ENCODE peak calls at places on chromosome X, in six cellular contexts. One of them, this sample, is unnamed.

GRCh38 chrX:115268421-115268820 is 21.1 kb upstream of the LUZP4 start:
- DNase-seq in activated CD8-positive, alpha-beta memory T cell treated with anti-CD3 and anti-CD28 coated beads for 1 hour: no peak
- DNase-seq in activated CD4-positive, alpha-beta T cell treated with anti-CD3 and anti-CD28 coated beads, Interleukin-2, amount 50 U/mL, for 24 hours: no peak
- DNase-seq in PC-9: no peak
- DNase-seq in lower lobe of right lung: no peak
- DNase-seq in colonic mucosa: no peak
- DNase-seq in this sample: no peak

GRCh38 chrX:103517246-103517645 is 2.0 kb downstream of the RAB40A start:
- DNase-seq in activated CD8-positive, alpha-beta memory T cell treated with anti-CD3 and anti-CD28 coated beads for 1 hour: no peak
- DNase-seq in activated CD4-positive, alpha-beta T cell treated with anti-CD3 and anti-CD28 coated beads, Interleukin-2, amount 50 U/mL, for 24 hours: no peak
- DNase-seq in PC-9: no peak
- DNase-seq in lower lobe of right lung: no peak
- DNase-seq in colonic mucosa: no peak
- DNase-seq in this sample: no peak

GRCh38 chrX:24282381-24283121 is 31.3 kb downstream of the SUPT20HL2 start:
- DNase-seq in activated CD8-positive, alpha-beta memory T cell treated with anti-CD3 and anti-CD28 coated beads for 1 hour: no peak
- DNase-seq in activated CD4-positive, alpha-beta T cell treated with anti-CD3 and anti-CD28 coated beads, Interleukin-2, amount 50 U/mL, for 24 hours: no peak
- DNase-seq in PC-9: no peak
- DNase-seq in lower lobe of right lung: no peak
- DNase-seq in colonic mucosa: no peak
- DNase-seq in this sample: no peak

GRCh38 chrX:155767101-155767878 is 113.9 kb upstream of the VAMP7 start:
- DNase-seq in activated CD8-positive, alpha-beta memory T cell treated with anti-CD3 and anti-CD28 coated beads for 1 hour: no peak
- DNase-seq in activated CD4-positive, alpha-beta T cell treated with anti-CD3 and anti-CD28 coated beads, Interleukin-2, amount 50 U/mL, for 24 hours: peak; percentile 0
- DNase-seq in PC-9: peak; percentile 65
- DNase-seq in lower lobe of right lung: peak; percentile 44
- DNase-seq in colonic mucosa: peak; percentile 75
- DNase-seq in this sample: peak; percentile 32

GRCh38 chrX:10618911-10619310 is 1.5 kb downstream of the MID1 start:
- DNase-seq in activated CD8-positive, alpha-beta memory T cell treated with anti-CD3 and anti-CD28 coated beads for 1 hour: no peak
- DNase-seq in activated CD4-positive, alpha-beta T cell treated with anti-CD3 and anti-CD28 coated beads, Interleukin-2, amount 50 U/mL, for 24 hours: no peak
- DNase-seq in PC-9: no peak
- DNase-seq in lower lobe of right lung: no peak
- DNase-seq in colonic mucosa: no peak
- DNase-seq in this sample: no peak

GRCh38 chrX:31836479-31836878 is 764.6 kb upstream of the FTHL17 start:
- DNase-seq in activated CD8-positive, alpha-beta memory T cell treated with anti-CD3 and anti-CD28 coated beads for 1 hour: no peak
- DNase-seq in activated CD4-positive, alpha-beta T cell treated with anti-CD3 and anti-CD28 coated beads, Interleukin-2, amount 50 U/mL, for 24 hours: no peak
- DNase-seq in PC-9: no peak
- DNase-seq in lower lobe of right lung: no peak
- DNase-seq in colonic mucosa: no peak
- DNase-seq in this sample: no peak

GRCh38 chrX:48833531-48834138 is 1.8 kb downstream of the PCSK1N start:
- DNase-seq in activated CD8-positive, alpha-beta memory T cell treated with anti-CD3 and anti-CD28 coated beads for 1 hour: no peak
- DNase-seq in activated CD4-positive, alpha-beta T cell treated with anti-CD3 and anti-CD28 coated beads, Interleukin-2, amount 50 U/mL, for 24 hours: no peak
- DNase-seq in PC-9: no peak
- DNase-seq in lower lobe of right lung: no peak
- DNase-seq in colonic mucosa: no peak
- DNase-seq in this sample: no peak

GRCh38 chrX:73944582-73944947 is 359.4 kb upstream of the ZCCHC13 start:
- DNase-seq in activated CD8-positive, alpha-beta memory T cell treated with anti-CD3 and anti-CD28 coated beads for 1 hour: no peak
- DNase-seq in activated CD4-positive, alpha-beta T cell treated with anti-CD3 and anti-CD28 coated beads, Interleukin-2, amount 50 U/mL, for 24 hours: no peak
- DNase-seq in PC-9: no peak
- DNase-seq in lower lobe of right lung: no peak
- DNase-seq in colonic mucosa: no peak
- DNase-seq in this sample: no peak

GRCh38 chrX:55008571-55009358 is 8.6 kb downstream of the APEX2 start:
- DNase-seq in activated CD8-positive, alpha-beta memory T cell treated with anti-CD3 and anti-CD28 coated beads for 1 hour: no peak
- DNase-seq in activated CD4-positive, alpha-beta T cell treated with anti-CD3 and anti-CD28 coated beads, Interleukin-2, amount 50 U/mL, for 24 hours: no peak
- DNase-seq in PC-9: peak; percentile 95
- DNase-seq in lower lobe of right lung: no peak
- DNase-seq in colonic mucosa: no peak
- DNase-seq in this sample: no peak

GRCh38 chrX:133389975-133390374 is 25.3 kb downstream of the GPC4 start:
- DNase-seq in activated CD8-positive, alpha-beta memory T cell treated with anti-CD3 and anti-CD28 coated beads for 1 hour: no peak
- DNase-seq in activated CD4-positive, alpha-beta T cell treated with anti-CD3 and anti-CD28 coated beads, Interleukin-2, amount 50 U/mL, for 24 hours: no peak
- DNase-seq in PC-9: no peak
- DNase-seq in lower lobe of right lung: no peak
- DNase-seq in colonic mucosa: no peak
- DNase-seq in this sample: no peak

GRCh38 chrX:38458071-38458470 is 103.3 kb upstream of the TSPAN7 start:
- DNase-seq in activated CD8-positive, alpha-beta memory T cell treated with anti-CD3 and anti-CD28 coated beads for 1 hour: no peak
- DNase-seq in activated CD4-positive, alpha-beta T cell treated with anti-CD3 and anti-CD28 coated beads, Interleukin-2, amount 50 U/mL, for 24 hours: no peak
- DNase-seq in PC-9: no peak
- DNase-seq in lower lobe of right lung: no peak
- DNase-seq in colonic mucosa: no peak
- DNase-seq in this sample: peak; percentile 39

GRCh38 chrX:153642313-153642654 is 4.7 kb upstream of the DUSP9 start:
- DNase-seq in activated CD8-positive, alpha-beta memory T cell treated with anti-CD3 and anti-CD28 coated beads for 1 hour: no peak
- DNase-seq in activated CD4-positive, alpha-beta T cell treated with anti-CD3 and anti-CD28 coated beads, Interleukin-2, amount 50 U/mL, for 24 hours: no peak
- DNase-seq in PC-9: no peak
- DNase-seq in lower lobe of right lung: no peak
- DNase-seq in colonic mucosa: no peak
- DNase-seq in this sample: no peak

GRCh38 chrX:110250847-110251246 is 67.0 kb downstream of the AMMECR1 start:
- DNase-seq in activated CD8-positive, alpha-beta memory T cell treated with anti-CD3 and anti-CD28 coated beads for 1 hour: no peak
- DNase-seq in activated CD4-positive, alpha-beta T cell treated with anti-CD3 and anti-CD28 coated beads, Interleukin-2, amount 50 U/mL, for 24 hours: no peak
- DNase-seq in PC-9: no peak
- DNase-seq in lower lobe of right lung: no peak
- DNase-seq in colonic mucosa: no peak
- DNase-seq in this sample: no peak

GRCh38 chrX:154396948-154397887 is 959 bp upstream of the RPL10 start:
- DNase-seq in activated CD8-positive, alpha-beta memory T cell treated with anti-CD3 and anti-CD28 coated beads for 1 hour: no peak
- DNase-seq in activated CD4-positive, alpha-beta T cell treated with anti-CD3 and anti-CD28 coated beads, Interleukin-2, amount 50 U/mL, for 24 hours: peak; percentile 49
- DNase-seq in PC-9: peak; percentile 68
- DNase-seq in lower lobe of right lung: peak; percentile 86
- DNase-seq in colonic mucosa: peak; percentile 80
- DNase-seq in this sample: no peak

GRCh38 chrX:56600141-56600540 is 36.7 kb downstream of the UBQLN2 start:
- DNase-seq in activated CD8-positive, alpha-beta memory T cell treated with anti-CD3 and anti-CD28 coated beads for 1 hour: no peak
- DNase-seq in activated CD4-positive, alpha-beta T cell treated with anti-CD3 and anti-CD28 coated beads, Interleukin-2, amount 50 U/mL, for 24 hours: no peak
- DNase-seq in PC-9: no peak
- DNase-seq in lower lobe of right lung: no peak
- DNase-seq in colonic mucosa: no peak
- DNase-seq in this sample: no peak

GRCh38 chrX:40612511-40612910 is 10.7 kb upstream of the MPC1L start:
- DNase-seq in activated CD8-positive, alpha-beta memory T cell treated with anti-CD3 and anti-CD28 coated beads for 1 hour: no peak
- DNase-seq in activated CD4-positive, alpha-beta T cell treated with anti-CD3 and anti-CD28 coated beads, Interleukin-2, amount 50 U/mL, for 24 hours: no peak
- DNase-seq in PC-9: no peak
- DNase-seq in lower lobe of right lung: no peak
- DNase-seq in colonic mucosa: no peak
- DNase-seq in this sample: no peak

GRCh38 chrX:21702725-21703228 is 44.6 kb upstream of the KLHL34 start:
- DNase-seq in activated CD8-positive, alpha-beta memory T cell treated with anti-CD3 and anti-CD28 coated beads for 1 hour: no peak
- DNase-seq in activated CD4-positive, alpha-beta T cell treated with anti-CD3 and anti-CD28 coated beads, Interleukin-2, amount 50 U/mL, for 24 hours: no peak
- DNase-seq in PC-9: no peak
- DNase-seq in lower lobe of right lung: no peak
- DNase-seq in colonic mucosa: no peak
- DNase-seq in this sample: no peak

GRCh38 chrX:63686878-63687714 is 97.9 kb downstream of the ARHGEF9 start:
- DNase-seq in activated CD8-positive, alpha-beta memory T cell treated with anti-CD3 and anti-CD28 coated beads for 1 hour: no peak
- DNase-seq in activated CD4-positive, alpha-beta T cell treated with anti-CD3 and anti-CD28 coated beads, Interleukin-2, amount 50 U/mL, for 24 hours: peak; percentile 1
- DNase-seq in PC-9: no peak
- DNase-seq in lower lobe of right lung: no peak
- DNase-seq in colonic mucosa: no peak
- DNase-seq in this sample: no peak

GRCh38 chrX:36445576-36445975 is 526.0 kb downstream of the CFAP47 start:
- DNase-seq in activated CD8-positive, alpha-beta memory T cell treated with anti-CD3 and anti-CD28 coated beads for 1 hour: no peak
- DNase-seq in activated CD4-positive, alpha-beta T cell treated with anti-CD3 and anti-CD28 coated beads, Interleukin-2, amount 50 U/mL, for 24 hours: no peak
- DNase-seq in PC-9: no peak
- DNase-seq in lower lobe of right lung: no peak
- DNase-seq in colonic mucosa: no peak
- DNase-seq in this sample: no peak

GRCh38 chrX:104284407-104285000 is 29.8 kb upstream of the ESX1 start:
- DNase-seq in activated CD8-positive, alpha-beta memory T cell treated with anti-CD3 and anti-CD28 coated beads for 1 hour: no peak
- DNase-seq in activated CD4-positive, alpha-beta T cell treated with anti-CD3 and anti-CD28 coated beads, Interleukin-2, amount 50 U/mL, for 24 hours: no peak
- DNase-seq in PC-9: no peak
- DNase-seq in lower lobe of right lung: no peak
- DNase-seq in colonic mucosa: no peak
- DNase-seq in this sample: no peak

GRCh38 chrX:150035531-150035930 is 97.2 kb upstream of the EOLA2 start:
- DNase-seq in activated CD8-positive, alpha-beta memory T cell treated with anti-CD3 and anti-CD28 coated beads for 1 hour: no peak
- DNase-seq in activated CD4-positive, alpha-beta T cell treated with anti-CD3 and anti-CD28 coated beads, Interleukin-2, amount 50 U/mL, for 24 hours: no peak
- DNase-seq in PC-9: no peak
- DNase-seq in lower lobe of right lung: no peak
- DNase-seq in colonic mucosa: no peak
- DNase-seq in this sample: no peak

GRCh38 chrX:53312946-53313745 is 31.8 kb upstream of the IQSEC2 start:
- DNase-seq in activated CD8-positive, alpha-beta memory T cell treated with anti-CD3 and anti-CD28 coated beads for 1 hour: peak; percentile 36
- DNase-seq in activated CD4-positive, alpha-beta T cell treated with anti-CD3 and anti-CD28 coated beads, Interleukin-2, amount 50 U/mL, for 24 hours: peak; percentile 40
- DNase-seq in PC-9: peak; percentile 28
- DNase-seq in lower lobe of right lung: no peak
- DNase-seq in colonic mucosa: peak; percentile 82
- DNase-seq in this sample: no peak

GRCh38 chrX:149453030-149453429 is 52.1 kb downstream of the IDS start:
- DNase-seq in activated CD8-positive, alpha-beta memory T cell treated with anti-CD3 and anti-CD28 coated beads for 1 hour: no peak
- DNase-seq in activated CD4-positive, alpha-beta T cell treated with anti-CD3 and anti-CD28 coated beads, Interleukin-2, amount 50 U/mL, for 24 hours: no peak
- DNase-seq in PC-9: peak; percentile 60
- DNase-seq in lower lobe of right lung: no peak
- DNase-seq in colonic mucosa: no peak
- DNase-seq in this sample: no peak

GRCh38 chrX:147978931-147979330 is 2.2 kb upstream of the FMR1NB start:
- DNase-seq in activated CD8-positive, alpha-beta memory T cell treated with anti-CD3 and anti-CD28 coated beads for 1 hour: no peak
- DNase-seq in activated CD4-positive, alpha-beta T cell treated with anti-CD3 and anti-CD28 coated beads, Interleukin-2, amount 50 U/mL, for 24 hours: no peak
- DNase-seq in PC-9: peak; percentile 48
- DNase-seq in lower lobe of right lung: no peak
- DNase-seq in colonic mucosa: no peak
- DNase-seq in this sample: no peak

GRCh38 chrX:7943600-7944245 is 16.5 kb upstream of the PNPLA4 start:
- DNase-seq in activated CD8-positive, alpha-beta memory T cell treated with anti-CD3 and anti-CD28 coated beads for 1 hour: no peak
- DNase-seq in activated CD4-positive, alpha-beta T cell treated with anti-CD3 and anti-CD28 coated beads, Interleukin-2, amount 50 U/mL, for 24 hours: no peak
- DNase-seq in PC-9: no peak
- DNase-seq in lower lobe of right lung: no peak
- DNase-seq in colonic mucosa: peak; percentile 38
- DNase-seq in this sample: no peak

GRCh38 chrX:103254171-103254824 is 657 bp downstream of the TCEAL8 start:
- DNase-seq in activated CD8-positive, alpha-beta memory T cell treated with anti-CD3 and anti-CD28 coated beads for 1 hour: no peak
- DNase-seq in activated CD4-positive, alpha-beta T cell treated with anti-CD3 and anti-CD28 coated beads, Interleukin-2, amount 50 U/mL, for 24 hours: no peak
- DNase-seq in PC-9: no peak
- DNase-seq in lower lobe of right lung: peak; percentile 65
- DNase-seq in colonic mucosa: peak; percentile 59
- DNase-seq in this sample: no peak

GRCh38 chrX:41317487-41318208 is 16.3 kb upstream of the DDX3X start:
- DNase-seq in activated CD8-positive, alpha-beta memory T cell treated with anti-CD3 and anti-CD28 coated beads for 1 hour: no peak
- DNase-seq in activated CD4-positive, alpha-beta T cell treated with anti-CD3 and anti-CD28 coated beads, Interleukin-2, amount 50 U/mL, for 24 hours: no peak
- DNase-seq in PC-9: no peak
- DNase-seq in lower lobe of right lung: no peak
- DNase-seq in colonic mucosa: no peak
- DNase-seq in this sample: no peak

GRCh38 chrX:129808829-129809745 is 29.3 kb downstream of the SASH3 start:
- DNase-seq in activated CD8-positive, alpha-beta memory T cell treated with anti-CD3 and anti-CD28 coated beads for 1 hour: no peak
- DNase-seq in activated CD4-positive, alpha-beta T cell treated with anti-CD3 and anti-CD28 coated beads, Interleukin-2, amount 50 U/mL, for 24 hours: no peak
- DNase-seq in PC-9: no peak
- DNase-seq in lower lobe of right lung: no peak
- DNase-seq in colonic mucosa: no peak
- DNase-seq in this sample: no peak

GRCh38 chrX:110123331-110123782 is 120.4 kb downstream of the TMEM164 start:
- DNase-seq in activated CD8-positive, alpha-beta memory T cell treated with anti-CD3 and anti-CD28 coated beads for 1 hour: no peak
- DNase-seq in activated CD4-positive, alpha-beta T cell treated with anti-CD3 and anti-CD28 coated beads, Interleukin-2, amount 50 U/mL, for 24 hours: no peak
- DNase-seq in PC-9: no peak
- DNase-seq in lower lobe of right lung: no peak
- DNase-seq in colonic mucosa: no peak
- DNase-seq in this sample: no peak

GRCh38 chrX:102840871-102841705 is 96.0 kb upstream of the RAB40AL start:
- DNase-seq in activated CD8-positive, alpha-beta memory T cell treated with anti-CD3 and anti-CD28 coated beads for 1 hour: no peak
- DNase-seq in activated CD4-positive, alpha-beta T cell treated with anti-CD3 and anti-CD28 coated beads, Interleukin-2, amount 50 U/mL, for 24 hours: no peak
- DNase-seq in PC-9: no peak
- DNase-seq in lower lobe of right lung: no peak
- DNase-seq in colonic mucosa: no peak
- DNase-seq in this sample: no peak

GRCh38 chrX:132730266-132730665 is 228.2 kb downstream of the HS6ST2 start:
- DNase-seq in activated CD8-positive, alpha-beta memory T cell treated with anti-CD3 and anti-CD28 coated beads for 1 hour: no peak
- DNase-seq in activated CD4-positive, alpha-beta T cell treated with anti-CD3 and anti-CD28 coated beads, Interleukin-2, amount 50 U/mL, for 24 hours: no peak
- DNase-seq in PC-9: no peak
- DNase-seq in lower lobe of right lung: no peak
- DNase-seq in colonic mucosa: no peak
- DNase-seq in this sample: no peak

GRCh38 chrX:150649096-150649870 is 43.9 kb upstream of the MTMR1 start:
- DNase-seq in activated CD8-positive, alpha-beta memory T cell treated with anti-CD3 and anti-CD28 coated beads for 1 hour: no peak
- DNase-seq in activated CD4-positive, alpha-beta T cell treated with anti-CD3 and anti-CD28 coated beads, Interleukin-2, amount 50 U/mL, for 24 hours: no peak
- DNase-seq in PC-9: no peak
- DNase-seq in lower lobe of right lung: peak; percentile 37
- DNase-seq in colonic mucosa: no peak
- DNase-seq in this sample: peak; percentile 0

GRCh38 chrX:57573754-57574153 is 18.1 kb upstream of the ZXDB start:
- DNase-seq in activated CD8-positive, alpha-beta memory T cell treated with anti-CD3 and anti-CD28 coated beads for 1 hour: no peak
- DNase-seq in activated CD4-positive, alpha-beta T cell treated with anti-CD3 and anti-CD28 coated beads, Interleukin-2, amount 50 U/mL, for 24 hours: no peak
- DNase-seq in PC-9: no peak
- DNase-seq in lower lobe of right lung: no peak
- DNase-seq in colonic mucosa: no peak
- DNase-seq in this sample: no peak

GRCh38 chrX:135591871-135592270 is 71.4 kb downstream of the INTS6L start:
- DNase-seq in activated CD8-positive, alpha-beta memory T cell treated with anti-CD3 and anti-CD28 coated beads for 1 hour: no peak
- DNase-seq in activated CD4-positive, alpha-beta T cell treated with anti-CD3 and anti-CD28 coated beads, Interleukin-2, amount 50 U/mL, for 24 hours: no peak
- DNase-seq in PC-9: no peak
- DNase-seq in lower lobe of right lung: no peak
- DNase-seq in colonic mucosa: no peak
- DNase-seq in this sample: no peak

GRCh38 chrX:118839334-118839958 is 15.8 kb downstream of the ZCCHC12 start:
- DNase-seq in activated CD8-positive, alpha-beta memory T cell treated with anti-CD3 and anti-CD28 coated beads for 1 hour: no peak
- DNase-seq in activated CD4-positive, alpha-beta T cell treated with anti-CD3 and anti-CD28 coated beads, Interleukin-2, amount 50 U/mL, for 24 hours: peak; percentile 45
- DNase-seq in PC-9: no peak
- DNase-seq in lower lobe of right lung: peak; percentile 84
- DNase-seq in colonic mucosa: peak; percentile 87
- DNase-seq in this sample: no peak

GRCh38 chrX:69024287-69024686 is 141.0 kb downstream of the PJA1 start:
- DNase-seq in activated CD8-positive, alpha-beta memory T cell treated with anti-CD3 and anti-CD28 coated beads for 1 hour: no peak
- DNase-seq in activated CD4-positive, alpha-beta T cell treated with anti-CD3 and anti-CD28 coated beads, Interleukin-2, amount 50 U/mL, for 24 hours: no peak
- DNase-seq in PC-9: no peak
- DNase-seq in lower lobe of right lung: no peak
- DNase-seq in colonic mucosa: no peak
- DNase-seq in this sample: no peak

GRCh38 chrX:136711147-136711546 is 63.2 kb downstream of the CD40LG start:
- DNase-seq in activated CD8-positive, alpha-beta memory T cell treated with anti-CD3 and anti-CD28 coated beads for 1 hour: no peak
- DNase-seq in activated CD4-positive, alpha-beta T cell treated with anti-CD3 and anti-CD28 coated beads, Interleukin-2, amount 50 U/mL, for 24 hours: no peak
- DNase-seq in PC-9: peak; percentile 44
- DNase-seq in lower lobe of right lung: peak; percentile 43
- DNase-seq in colonic mucosa: peak; percentile 27
- DNase-seq in this sample: no peak

GRCh38 chrX:114774691-114775090 is 190.8 kb downstream of the HTR2C start:
- DNase-seq in activated CD8-positive, alpha-beta memory T cell treated with anti-CD3 and anti-CD28 coated beads for 1 hour: no peak
- DNase-seq in activated CD4-positive, alpha-beta T cell treated with anti-CD3 and anti-CD28 coated beads, Interleukin-2, amount 50 U/mL, for 24 hours: no peak
- DNase-seq in PC-9: no peak
- DNase-seq in lower lobe of right lung: no peak
- DNase-seq in colonic mucosa: no peak
- DNase-seq in this sample: no peak